ENCODE peak calls at places on chromosomes 3 and 15, in seven cellular contexts. Y is body of pancreas, I is A549, S is OCI-LY7, M is heart right ventricle, P is stomach, L is tibial artery. H is an unnamed sample.

GRCh38 chr3:19394946-19395345 is 246.6 kb downstream of the KCNH8 start:
- DNase-seq in Y (no peak), S (no peak), L (no peak), I (no peak), M (no peak), P (no peak), H (no peak)

GRCh38 chr3:10085738-10086137 is 22.3 kb downstream of the FANCD2OS start:
- DNase-seq in M (no peak), S (no peak), L (no peak), I (no peak), P (no peak), Y (no peak), H (no peak)

GRCh38 chr15:25087137-25087536 is 132.3 kb downstream of the SNRPN start:
- DNase-seq in P (peak; percentile 20), S (no peak), I (no peak), Y (no peak), M (no peak), L (peak; percentile 20), H (no peak)

GRCh38 chr3:177427096-177427495 is 229.8 kb upstream of the TBL1XR1 start:
- DNase-seq in I (no peak), L (no peak), Y (no peak), P (no peak), M (no peak), S (peak; percentile 56), H (no peak)

GRCh38 chr15:43977072-43977884 is 150.5 kb downstream of the WDR76 start:
- DNase-seq in M (no peak), L (no peak), Y (no peak), S (peak; percentile 37), P (no peak), I (no peak), H (no peak)

GRCh38 chr15:68644088-68644904 is 65.5 kb downstream of the CORO2B start:
- DNase-seq in Y (no peak), S (no peak), M (no peak), I (peak; percentile 48), P (no peak), L (no peak), H (no peak)

GRCh38 chr3:137163241-137163916 is 205.6 kb downstream of the IL20RB start:
- DNase-seq in P (no peak), L (no peak), S (no peak), Y (no peak), I (no peak), M (no peak), H (no peak)

GRCh38 chr3:36992806-36993325 is at the start of gene EPM2AIP1:
- DNase-seq in L (peak; percentile 100), I (peak; percentile 100), P (no peak), S (no peak), M (peak; percentile 92), Y (no peak), H (peak; percentile 93)

GRCh38 chr3:126567696-126568438 is 9.1 kb upstream of the C3orf22 start:
- DNase-seq in Y (no peak), P (no peak), I (peak; percentile 21), L (no peak), S (no peak), M (no peak), H (no peak)

GRCh38 chr15:67241132-67241855 is 13.2 kb downstream of the AAGAB start:
- DNase-seq in P (no peak), Y (no peak), I (no peak), L (no peak), S (peak; percentile 19), M (no peak), H (no peak)

GRCh38 chr3:10205461-10206165 is 40.9 kb downstream of the IRAK2 start:
- DNase-seq in M (no peak), Y (no peak), L (peak; percentile 92), S (no peak), P (peak; percentile 54), I (peak; percentile 83), H (no peak)

GRCh38 chr15:76335851-76336253 is 721 bp upstream of the ISL2 start:
- DNase-seq in I (peak; percentile 81), Y (no peak), L (no peak), S (peak; percentile 46), M (no peak), P (no peak), H (no peak)

GRCh38 chr15:62208367-62208766 is 43.3 kb upstream of the C2CD4B start:
- DNase-seq in S (no peak), Y (no peak), P (no peak), I (no peak), L (no peak), M (no peak), H (no peak)

GRCh38 chr15:75597667-75598341 is 18.7 kb upstream of the PTPN9 start:
- DNase-seq in M (no peak), S (peak; percentile 21), I (peak; percentile 38), Y (peak; percentile 27), P (peak; percentile 47), L (no peak), H (no peak)

GRCh38 chr15:88491158-88491557 is 23.6 kb downstream of the MRPS11 start:
- DNase-seq in I (no peak), Y (no peak), P (no peak), M (no peak), L (no peak), S (no peak), H (no peak)

GRCh38 chr3:186653984-186654383 is 11.8 kb upstream of the HRG start:
- DNase-seq in S (peak; percentile 14), L (no peak), I (peak; percentile 15), Y (no peak), P (no peak), M (no peak), H (no peak)

GRCh38 chr3:51340311-51340829 is 44.7 kb upstream of the MANF start:
- DNase-seq in Y (no peak), I (peak; percentile 54), L (peak; percentile 74), P (no peak), M (no peak), S (no peak), H (no peak)

GRCh38 chr3:155428558-155428957 is 135.1 kb upstream of the STRIT1 start:
- DNase-seq in I (no peak), P (no peak), S (no peak), M (no peak), Y (no peak), L (no peak), H (no peak)

GRCh38 chr3:28853830-28854229 is 427.0 kb upstream of the RBMS3 start:
- DNase-seq in I (no peak), P (no peak), L (no peak), S (no peak), M (no peak), Y (no peak), H (no peak)
- TF ChIP-seq CTCF in I (peak; percentile 40), P (no peak), L (no peak), S (peak; percentile 48), M (no peak), Y (no peak), H (no peak)

DNA sequence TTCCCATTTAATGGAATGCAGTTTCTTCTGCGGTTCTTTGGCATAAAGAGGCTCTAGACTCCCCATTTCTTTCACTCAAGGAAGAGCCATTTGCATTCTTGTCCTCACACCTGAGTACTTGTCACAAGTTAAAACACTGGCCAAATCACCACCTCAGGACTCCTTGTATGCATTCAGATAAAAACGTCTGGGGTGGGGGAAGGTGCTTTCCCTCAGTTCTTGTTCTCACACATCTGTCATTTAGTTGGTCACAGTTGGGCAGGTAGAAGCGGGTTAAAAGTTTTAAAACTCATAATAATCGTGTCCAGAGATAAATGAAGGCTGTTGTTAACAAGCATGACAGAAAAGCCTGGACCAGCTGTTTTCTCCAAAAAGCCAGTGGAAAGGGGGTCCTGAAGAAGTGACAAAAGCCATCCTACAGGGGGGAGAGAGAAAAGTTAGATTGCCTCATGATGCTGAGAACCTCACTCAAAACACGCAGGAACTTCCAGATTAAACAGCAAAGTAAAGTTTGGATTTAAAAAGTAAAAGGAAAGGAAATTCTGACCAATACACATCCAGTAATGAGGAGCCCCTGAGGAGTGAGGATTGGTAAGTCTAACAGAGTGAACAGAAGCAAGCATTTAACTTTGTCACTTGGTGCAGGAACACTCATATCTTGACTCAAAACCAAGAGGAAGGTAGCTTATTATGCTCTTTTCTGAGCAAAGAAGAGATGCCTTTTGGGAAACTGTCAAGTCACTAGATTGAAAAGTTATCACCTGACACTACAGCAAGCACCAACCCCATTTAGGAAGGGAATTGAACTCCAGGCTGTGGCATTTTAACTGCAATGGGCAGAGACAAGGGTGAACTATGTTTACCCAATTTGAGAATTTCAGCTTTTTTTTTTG is 2.8 kb downstream of the BCL2L10 start:
- DNase-seq in I (no peak), M (no peak), L (no peak), S (peak; percentile 14), Y (no peak), P (no peak), H (no peak)
- H3K4me3 ChIP-seq in I (no peak overlapping the region), M (no peak overlapping the region), L (no peak overlapping the region), S (no peak overlapping the region), Y (no peak overlapping the region), P (no peak overlapping the region), H (no peak overlapping the region)

DNA sequence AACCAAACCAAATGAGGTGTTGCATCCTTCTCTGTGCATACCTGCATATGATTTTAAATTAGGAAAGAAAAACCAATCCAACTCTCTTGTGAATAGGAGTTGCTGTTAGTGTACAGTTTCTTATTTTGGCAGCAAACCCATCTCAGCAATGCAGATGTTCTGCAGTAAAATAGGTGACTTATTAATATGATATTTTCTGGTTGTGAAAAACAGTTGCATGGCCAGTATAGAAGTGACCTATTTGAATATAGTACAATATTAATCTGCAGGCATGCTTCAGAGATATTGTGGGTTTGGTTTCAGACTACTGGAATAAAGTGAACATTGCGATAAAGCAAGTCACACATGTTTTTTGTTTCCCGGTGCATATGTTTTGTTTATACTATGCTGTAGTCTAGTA is 42.2 kb downstream of the AKAP13 start:
- DNase-seq in I (no peak), L (no peak), S (no peak), M (no peak), P (no peak), Y (no peak), H (no peak)
- H3K4me1 ChIP-seq in I (peaks cover 45% of the 10 kb centered on the region), L (peaks cover 21% of the 10 kb centered on the region), S (peaks cover 57% of the 10 kb centered on the region), M (peaks cover 60% of the 10 kb centered on the region), P (peaks cover 4% of the 10 kb centered on the region), Y (peaks cover 41% of the 10 kb centered on the region), H (peaks cover 14% of the 10 kb centered on the region)

GRCh38 chr15:66216806-66217205 is 36.7 kb downstream of the MEGF11 start:
- DNase-seq in S (no peak), M (no peak), P (no peak), I (no peak), Y (no peak), L (no peak), H (no peak)

GRCh38 chr15:66224946-66225345 is 28.6 kb downstream of the MEGF11 start:
- DNase-seq in P (peak; percentile 28), M (no peak), L (no peak), I (no peak), S (no peak), Y (no peak), H (no peak)

GRCh38 chr15:66222273-66223198 is 31.0 kb downstream of the MEGF11 start:
- DNase-seq in M (no peak), I (no peak), P (no peak), Y (no peak), L (no peak), S (no peak), H (no peak)

GRCh38 chr15:66221126-66221525 is 32.4 kb downstream of the MEGF11 start:
- DNase-seq in I (no peak), M (no peak), S (no peak), L (peak; percentile 27), Y (no peak), P (no peak), H (no peak)

DNA sequence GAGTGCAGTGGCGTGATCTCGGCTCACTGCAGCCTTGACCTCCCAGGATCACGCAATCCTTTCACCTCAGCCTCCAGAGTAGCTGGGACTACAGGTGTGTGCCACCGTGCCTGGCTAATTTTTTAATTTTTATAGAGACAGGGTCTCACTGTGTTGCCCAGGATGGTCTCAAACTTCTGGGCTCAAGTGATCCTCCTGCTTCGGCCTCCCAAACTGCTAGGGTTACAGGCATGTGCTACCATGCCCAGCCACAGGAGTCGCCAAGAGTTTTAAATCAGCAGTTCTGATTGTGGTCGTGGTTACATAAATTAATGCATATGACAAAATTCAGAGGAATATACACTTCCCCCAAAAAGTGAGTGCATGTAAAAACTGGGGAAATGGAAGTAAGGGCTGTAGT is 33.0 kb downstream of the MEGF11 start:
- DNase-seq in S (no peak), L (peak; percentile 7), M (no peak), I (no peak), P (no peak), Y (no peak), H (no peak)
- TF ChIP-seq CTCF in S (peak; percentile 27), L (no peak), M (no peak), I (no peak), P (no peak), Y (no peak), H (no peak)

H was measured in left lung.